ENCODE peak calls at places on chromosomes 2 and 18, in six cellular contexts. G is OCI-LY7, Y is A549, Z is H9, P is lower lobe of right lung, U is BE2C. T is an unnamed sample.
A peak's percentile ranks its signal among the peaks of the same experiment; 100 is the strongest.

GRCh38 chr2:207617011-207617671 is 8.1 kb downstream of the METTL21A start:
- DNase-seq in G (no peak), Y (peak; percentile 64), Z (no peak), P (no peak), U (no peak), T (no peak)

GRCh38 chr18:4455113-4455811 is at the start of gene DLGAP1:
- DNase-seq in G (no peak), Y (no peak), Z (peak; percentile 82), P (peak; percentile 72), U (peak; percentile 21), T (no peak)

GRCh38 chr2:195818521-195818920 is 161.5 kb downstream of the SLC39A10 start:
- DNase-seq in G (no peak), Y (no peak), Z (no peak), P (no peak), U (no peak), T (no peak)

GRCh38 chr2:225670111-225670974 is 270.8 kb downstream of the NYAP2 start:
- DNase-seq in G (peak; percentile 9), Y (peak; percentile 63), Z (no peak), P (no peak), U (no peak), T (no peak)

GRCh38 chr2:86256300-86256699 is 57.0 kb downstream of the MRPL35 start:
- DNase-seq in G (no peak), Y (no peak), Z (no peak), P (no peak), U (no peak), T (no peak)

GRCh38 chr2:10817413-10817812 is 4.8 kb upstream of the PDIA6 start:
- DNase-seq in G (no peak), Y (no peak), Z (peak; percentile 80), P (no peak), U (peak; percentile 52), T (no peak)

GRCh38 chr2:54724560-54725342 is 1.3 kb downstream of the EML6 start:
- DNase-seq in G (peak; percentile 75), Y (no peak), Z (peak; percentile 42), P (peak; percentile 48), U (peak; percentile 40), T (no peak)

GRCh38 chr2:36414307-36414706 is 58.7 kb downstream of the CRIM1 start:
- DNase-seq in G (no peak), Y (no peak), Z (no peak), P (no peak), U (no peak), T (no peak)

GRCh38 chr18:42340423-42341009 is 385.5 kb downstream of the PIK3C3 start:
- DNase-seq in G (no peak), Y (no peak), Z (no peak), P (no peak), U (no peak), T (no peak)

GRCh38 chr2:9179572-9180201 is 26.9 kb upstream of the ASAP2 start:
- DNase-seq in G (no peak), Y (peak; percentile 74), Z (no peak), P (no peak), U (no peak), T (peak; percentile 94)
- TF ChIP-seq CTCF in G (no peak), Y (no peak), Z (no peak), P (no peak), U (no peak), T (no peak)

GRCh38 chr2:105641389-105641811 is 103.3 kb upstream of the NCK2 start:
- DNase-seq in G (no peak), Y (no peak), Z (no peak), P (no peak), U (no peak), T (peak; percentile 37)
- H3K9me3 ChIP-seq in G (no peaks in the 10 kb centered on the region), Y (no peaks in the 10 kb centered on the region), Z (no peaks in the 10 kb centered on the region), P (no peaks in the 10 kb centered on the region), U (no peaks in the 10 kb centered on the region), T (no peaks in the 10 kb centered on the region)

GRCh38 chr2:90207454-90208058 is 1516.1 kb downstream of the RPIA start:
- DNase-seq in G (peak; percentile 86), Y (peak; percentile 31), Z (no peak), P (no peak), U (no peak), T (no peak)
- TF ChIP-seq CTCF in G (peak; percentile 85), Y (peak; percentile 43), Z (peak; percentile 52), P (peak; percentile 38), U (peak; percentile 34), T (no peak)

DNA sequence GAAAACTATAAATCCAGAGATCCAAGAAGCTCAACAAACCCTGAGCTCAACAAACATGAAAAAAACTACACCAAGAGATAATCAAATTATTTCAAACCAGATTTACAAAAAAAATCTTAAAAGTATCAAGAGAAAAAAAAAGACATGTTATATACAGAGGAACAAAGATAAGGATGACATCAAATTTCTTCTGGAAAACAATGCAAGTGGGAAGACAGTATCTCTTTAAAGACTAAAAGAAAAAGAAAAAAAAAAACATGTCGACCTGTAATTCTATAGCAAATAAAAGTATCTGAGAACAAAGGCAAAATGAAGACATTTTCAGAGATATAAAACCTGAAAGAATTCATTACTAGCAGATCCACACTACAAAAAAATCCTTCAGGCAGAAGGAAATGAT is 21.3 kb downstream of the TMEM131 start:
- DNase-seq in G (no peak), Y (no peak), Z (no peak), P (no peak), U (no peak), T (no peak)
- H3K9me3 ChIP-seq in G (peaks cover 36% of the 10 kb centered on the region), Y (peaks cover 15% of the 10 kb centered on the region), Z (peaks cover 7% of the 10 kb centered on the region), P (peaks cover 17% of the 10 kb centered on the region), U (no peaks in the 10 kb centered on the region), T (no peaks in the 10 kb centered on the region)

DNA sequence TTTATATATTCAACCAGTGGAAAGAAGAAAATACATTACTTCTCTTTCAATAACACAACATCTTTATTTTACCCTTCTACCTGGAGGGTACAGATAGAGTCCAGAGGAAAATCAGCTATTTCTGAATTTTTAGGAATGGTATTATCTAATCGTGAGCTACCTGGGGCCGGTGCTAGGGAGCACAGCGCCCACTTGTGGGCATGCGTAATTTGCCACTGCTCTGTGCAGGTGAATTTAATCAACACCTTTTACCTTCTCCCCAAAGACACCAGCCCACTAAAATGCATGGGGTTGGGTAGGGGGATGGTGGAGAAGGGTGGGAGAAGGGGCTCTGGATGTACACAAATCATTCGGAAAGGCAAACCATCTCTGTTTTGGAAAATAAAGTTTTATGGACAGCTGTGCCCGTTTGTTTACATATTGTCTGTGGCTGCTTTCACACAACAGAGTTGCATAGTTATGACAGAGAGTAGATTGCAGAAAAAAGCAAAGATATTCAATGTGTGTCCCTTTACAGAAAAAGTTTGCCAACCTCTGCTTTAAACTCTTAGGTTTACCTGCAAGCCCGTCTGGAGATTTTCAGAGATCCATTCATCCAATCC is 51.5 kb upstream of the DCC start:
- DNase-seq in G (peak; percentile 19), Y (peak; percentile 11), Z (peak; percentile 63), P (peak; percentile 51), U (peak; percentile 11), T (no peak)
- TF ChIP-seq CTCF in G (peak; percentile 77), Y (peak; percentile 49), Z (peak; percentile 97), P (peak; percentile 50), U (peak; percentile 77), T (no peak)

DNA sequence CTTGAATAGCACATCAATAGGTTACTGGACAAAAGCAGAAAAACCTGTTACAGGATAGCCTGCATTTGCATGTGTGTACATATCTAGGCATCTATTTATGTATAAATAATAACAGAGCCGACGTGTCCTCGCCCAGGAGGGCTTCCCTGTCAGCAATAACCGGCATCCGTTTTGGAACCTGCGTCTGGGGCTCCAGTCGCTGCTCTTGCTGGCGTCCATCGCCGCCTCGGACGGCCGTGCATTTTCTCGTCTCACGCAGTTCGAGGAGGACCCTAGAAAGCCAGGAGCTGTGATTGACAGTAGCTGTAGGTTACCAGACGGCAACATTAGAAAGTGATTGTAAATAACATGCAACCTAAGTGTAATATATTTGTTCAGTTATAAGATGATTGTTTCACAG is 132.6 kb downstream of the NFATC1 start:
- DNase-seq in G (no peak), Y (no peak), Z (no peak), P (peak; percentile 37), U (no peak), T (no peak)
- H3K9me3 ChIP-seq in G (no peaks in the 10 kb centered on the region), Y (no peaks in the 10 kb centered on the region), Z (no peaks in the 10 kb centered on the region), P (no peaks in the 10 kb centered on the region), U (no peaks in the 10 kb centered on the region), T (no peaks in the 10 kb centered on the region)

T was measured in vagina.